ENCODE peak calls at places on chromosome 6, in seven cellular contexts. One of them, this sample, is unnamed.

GRCh38 chr6:81767163-81768000 is 14.9 kb upstream of the TENT5A start:
- DNase-seq in HCT116: no peak
- DNase-seq in PC-3: peak; percentile 65
- DNase-seq in GM23248: peak; percentile 83
- DNase-seq in MM.1S: no peak
- DNase-seq in hepatocyte: no peak
- DNase-seq in GM23338: peak; percentile 26
- DNase-seq in this sample: no peak

GRCh38 chr6:151139524-151139923 is 100.2 kb upstream of the AKAP12 start:
- DNase-seq in HCT116: no peak
- DNase-seq in GM23338: no peak
- DNase-seq in PC-3: no peak
- DNase-seq in GM23248: no peak
- DNase-seq in MM.1S: no peak
- DNase-seq in hepatocyte: no peak
- DNase-seq in this sample: no peak

GRCh38 chr6:158865769-158866168 is 46.6 kb upstream of the EZR start:
- DNase-seq in GM23248: no peak
- DNase-seq in hepatocyte: no peak
- DNase-seq in HCT116: no peak
- DNase-seq in GM23338: no peak
- DNase-seq in MM.1S: no peak
- DNase-seq in PC-3: no peak
- DNase-seq in this sample: no peak

GRCh38 chr6:137216106-137216505 is 3.1 kb downstream of the IFNGR1 start:
- DNase-seq in PC-3: no peak
- DNase-seq in GM23338: no peak
- DNase-seq in hepatocyte: no peak
- DNase-seq in HCT116: no peak
- DNase-seq in MM.1S: no peak
- DNase-seq in GM23248: peak; percentile 84
- DNase-seq in this sample: no peak

GRCh38 chr6:141484726-141485125 is 648.0 kb upstream of the GJE1 start:
- DNase-seq in PC-3: no peak
- DNase-seq in GM23338: no peak
- DNase-seq in GM23248: no peak
- DNase-seq in MM.1S: peak; percentile 86
- DNase-seq in hepatocyte: no peak
- DNase-seq in HCT116: no peak
- DNase-seq in this sample: no peak

GRCh38 chr6:42047220-42047590 is 3.1 kb upstream of the TAF8 start:
- DNase-seq in GM23338: no peak
- DNase-seq in HCT116: no peak
- DNase-seq in MM.1S: no peak
- DNase-seq in GM23248: no peak
- DNase-seq in hepatocyte: no peak
- DNase-seq in PC-3: no peak
- DNase-seq in this sample: no peak

GRCh38 chr6:93393554-93394074 is 25.7 kb downstream of the EPHA7 start:
- DNase-seq in HCT116: no peak
- DNase-seq in GM23248: no peak
- DNase-seq in GM23338: no peak
- DNase-seq in hepatocyte: no peak
- DNase-seq in MM.1S: no peak
- DNase-seq in PC-3: no peak
- DNase-seq in this sample: no peak

GRCh38 chr6:36136551-36136950 is 6.2 kb downstream of the MAPK13 start:
- DNase-seq in HCT116: no peak
- DNase-seq in PC-3: no peak
- DNase-seq in GM23248: no peak
- DNase-seq in GM23338: no peak
- DNase-seq in hepatocyte: no peak
- DNase-seq in MM.1S: no peak
- DNase-seq in this sample: no peak

GRCh38 chr6:29552512-29553051 is 7.0 kb downstream of the UBD start:
- DNase-seq in PC-3: peak; percentile 75
- DNase-seq in hepatocyte: peak; percentile 42
- DNase-seq in MM.1S: peak; percentile 59
- DNase-seq in GM23338: peak; percentile 62
- DNase-seq in HCT116: peak; percentile 21
- DNase-seq in GM23248: peak; percentile 65
- DNase-seq in this sample: peak; percentile 35

GRCh38 chr6:5135783-5136376 is 50.7 kb downstream of the PPP1R3G start:
- DNase-seq in MM.1S: peak; percentile 28
- DNase-seq in hepatocyte: no peak
- DNase-seq in HCT116: peak; percentile 27
- DNase-seq in GM23338: peak; percentile 86
- DNase-seq in GM23248: peak; percentile 43
- DNase-seq in PC-3: peak; percentile 56
- DNase-seq in this sample: peak; percentile 54

GRCh38 chr6:100116409-100117194 is 122.6 kb upstream of the MCHR2 start:
- DNase-seq in GM23248: peak; percentile 78
- DNase-seq in GM23338: peak; percentile 88
- DNase-seq in MM.1S: peak; percentile 56
- DNase-seq in hepatocyte: peak; percentile 75
- DNase-seq in HCT116: peak; percentile 80
- DNase-seq in PC-3: peak; percentile 79
- DNase-seq in this sample: peak; percentile 74

GRCh38 chr6:70651326-70651905 is 16.3 kb upstream of the SMAP1 start:
- DNase-seq in PC-3: peak; percentile 1
- DNase-seq in GM23248: no peak
- DNase-seq in GM23338: no peak
- DNase-seq in HCT116: no peak
- DNase-seq in MM.1S: peak; percentile 86
- DNase-seq in hepatocyte: no peak
- DNase-seq in this sample: no peak

GRCh38 chr6:154139894-154140293 is 100.9 kb downstream of the OPRM1 start:
- DNase-seq in GM23338: no peak
- DNase-seq in HCT116: no peak
- DNase-seq in MM.1S: no peak
- DNase-seq in hepatocyte: no peak
- DNase-seq in GM23248: no peak
- DNase-seq in PC-3: no peak
- DNase-seq in this sample: no peak

GRCh38 chr6:117317261-117317660 is 51.9 kb downstream of the VGLL2 start:
- DNase-seq in HCT116: peak; percentile 13
- DNase-seq in GM23338: peak; percentile 76
- DNase-seq in MM.1S: peak; percentile 46
- DNase-seq in GM23248: peak; percentile 32
- DNase-seq in PC-3: peak; percentile 59
- DNase-seq in hepatocyte: peak; percentile 49
- DNase-seq in this sample: peak; percentile 54

GRCh38 chr6:167684276-167685104 is 142.2 kb upstream of the AFDN start:
- DNase-seq in HCT116: no peak
- DNase-seq in MM.1S: no peak
- DNase-seq in GM23248: no peak
- DNase-seq in GM23338: peak; percentile 50
- DNase-seq in PC-3: no peak
- DNase-seq in hepatocyte: no peak
- DNase-seq in this sample: no peak

GRCh38 chr6:90197854-90198496 is 98.7 kb downstream of the BACH2 start:
- DNase-seq in PC-3: no peak
- DNase-seq in HCT116: no peak
- DNase-seq in MM.1S: no peak
- DNase-seq in hepatocyte: peak; percentile 39
- DNase-seq in GM23248: peak; percentile 86
- DNase-seq in GM23338: peak; percentile 43
- DNase-seq in this sample: peak; percentile 17

GRCh38 chr6:10400330-10400729 is 14.5 kb downstream of the TFAP2A start:
- DNase-seq in GM23338: peak; percentile 59
- DNase-seq in hepatocyte: no peak
- DNase-seq in MM.1S: no peak
- DNase-seq in GM23248: no peak
- DNase-seq in HCT116: no peak
- DNase-seq in PC-3: peak; percentile 70
- DNase-seq in this sample: no peak

GRCh38 chr6:10403385-10404106 is 11.3 kb downstream of the TFAP2A start:
- DNase-seq in PC-3: peak; percentile 94
- DNase-seq in GM23248: peak; percentile 89
- DNase-seq in MM.1S: no peak
- DNase-seq in hepatocyte: peak; percentile 68
- DNase-seq in HCT116: no peak
- DNase-seq in GM23338: no peak
- DNase-seq in this sample: no peak

GRCh38 chr6:10401004-10401536 is 13.8 kb downstream of the TFAP2A start:
- DNase-seq in HCT116: no peak
- DNase-seq in hepatocyte: no peak
- DNase-seq in PC-3: no peak
- DNase-seq in GM23248: no peak
- DNase-seq in MM.1S: no peak
- DNase-seq in GM23338: peak; percentile 53
- DNase-seq in this sample: no peak

GRCh38 chr6:10402648-10403311 is 12.1 kb downstream of the TFAP2A start:
- DNase-seq in HCT116: no peak
- DNase-seq in MM.1S: no peak
- DNase-seq in PC-3: peak; percentile 20
- DNase-seq in hepatocyte: no peak
- DNase-seq in GM23248: no peak
- DNase-seq in GM23338: no peak
- DNase-seq in this sample: no peak

DNA sequence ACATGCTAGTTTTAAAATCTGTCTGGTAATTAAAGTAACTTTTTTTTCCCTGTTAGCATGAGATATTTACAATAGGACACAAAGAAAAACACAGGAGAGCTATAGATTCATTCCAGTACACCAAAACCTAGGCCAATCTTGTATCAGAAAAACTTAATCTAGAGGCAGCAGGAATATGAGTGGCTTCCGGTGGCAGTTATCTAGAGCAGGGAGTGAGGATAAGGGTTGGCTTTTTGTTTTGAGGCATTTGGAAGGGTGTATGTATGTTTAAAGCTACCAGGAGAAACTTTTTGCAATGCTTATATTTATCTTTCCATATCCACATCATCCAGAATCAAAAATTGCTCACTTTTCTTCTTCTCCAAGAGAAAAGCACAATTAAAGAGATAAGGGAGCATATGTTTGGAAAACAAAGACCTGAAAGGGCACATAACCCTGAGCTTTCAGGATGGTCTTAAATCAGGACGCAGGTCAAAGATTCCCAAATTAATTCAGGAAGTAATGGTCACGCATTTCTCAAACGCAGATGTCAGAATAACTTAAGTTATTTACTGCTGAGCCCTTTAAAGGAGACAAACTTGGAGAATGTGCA is 13.1 kb downstream of the TFAP2A start:
- DNase-seq in hepatocyte: no peak
- DNase-seq in MM.1S: no peak
- DNase-seq in GM23338: no peak
- DNase-seq in GM23248: no peak
- DNase-seq in HCT116: no peak
- DNase-seq in PC-3: no peak
- DNase-seq in this sample: no peak
- TF ChIP-seq EZH2 in hepatocyte: no peak
- TF ChIP-seq EZH2 in MM.1S: no peak
- TF ChIP-seq EZH2 in GM23338: peak; percentile 51
- TF ChIP-seq EZH2 in GM23248: no peak
- TF ChIP-seq EZH2 in HCT116: no peak
- TF ChIP-seq EZH2 in PC-3: no peak
- TF ChIP-seq EZH2 in this sample: no peak

GRCh38 chr6:152300517-152300916 is 336.6 kb downstream of the SYNE1 start:
- DNase-seq in GM23248: no peak
- DNase-seq in GM23338: no peak
- DNase-seq in PC-3: no peak
- DNase-seq in HCT116: no peak
- DNase-seq in hepatocyte: no peak
- DNase-seq in MM.1S: peak; percentile 21
- DNase-seq in this sample: no peak

GRCh38 chr6:152296648-152297376 is 340.4 kb downstream of the SYNE1 start:
- DNase-seq in GM23248: peak; percentile 5
- DNase-seq in PC-3: no peak
- DNase-seq in MM.1S: no peak
- DNase-seq in GM23338: peak; percentile 13
- DNase-seq in HCT116: no peak
- DNase-seq in hepatocyte: no peak
- DNase-seq in this sample: no peak

GRCh38 chr6:152299336-152299735 is 337.8 kb downstream of the SYNE1 start:
- DNase-seq in PC-3: no peak
- DNase-seq in GM23248: no peak
- DNase-seq in MM.1S: peak; percentile 49
- DNase-seq in hepatocyte: no peak
- DNase-seq in GM23338: peak; percentile 22
- DNase-seq in HCT116: no peak
- DNase-seq in this sample: no peak

GRCh38 chr6:152295920-152296319 is 341.2 kb downstream of the SYNE1 start:
- DNase-seq in MM.1S: no peak
- DNase-seq in hepatocyte: no peak
- DNase-seq in PC-3: no peak
- DNase-seq in GM23248: no peak
- DNase-seq in GM23338: no peak
- DNase-seq in HCT116: no peak
- DNase-seq in this sample: no peak

GRCh38 chr6:152298055-152298647 is 339.0 kb downstream of the SYNE1 start:
- DNase-seq in GM23338: no peak
- DNase-seq in hepatocyte: no peak
- DNase-seq in PC-3: no peak
- DNase-seq in MM.1S: peak; percentile 28
- DNase-seq in GM23248: no peak
- DNase-seq in HCT116: no peak
- DNase-seq in this sample: no peak
- H3K4me3 ChIP-seq in GM23338: no peak overlapping the region
- H3K4me3 ChIP-seq in hepatocyte: no peak overlapping the region
- H3K4me3 ChIP-seq in PC-3: no peak overlapping the region
- H3K4me3 ChIP-seq in MM.1S: peak overlapping the region; percentile 27
- H3K4me3 ChIP-seq in GM23248: no peak overlapping the region
- H3K4me3 ChIP-seq in HCT116: no peak overlapping the region
- H3K4me3 ChIP-seq in this sample: no peak overlapping the region

DNA sequence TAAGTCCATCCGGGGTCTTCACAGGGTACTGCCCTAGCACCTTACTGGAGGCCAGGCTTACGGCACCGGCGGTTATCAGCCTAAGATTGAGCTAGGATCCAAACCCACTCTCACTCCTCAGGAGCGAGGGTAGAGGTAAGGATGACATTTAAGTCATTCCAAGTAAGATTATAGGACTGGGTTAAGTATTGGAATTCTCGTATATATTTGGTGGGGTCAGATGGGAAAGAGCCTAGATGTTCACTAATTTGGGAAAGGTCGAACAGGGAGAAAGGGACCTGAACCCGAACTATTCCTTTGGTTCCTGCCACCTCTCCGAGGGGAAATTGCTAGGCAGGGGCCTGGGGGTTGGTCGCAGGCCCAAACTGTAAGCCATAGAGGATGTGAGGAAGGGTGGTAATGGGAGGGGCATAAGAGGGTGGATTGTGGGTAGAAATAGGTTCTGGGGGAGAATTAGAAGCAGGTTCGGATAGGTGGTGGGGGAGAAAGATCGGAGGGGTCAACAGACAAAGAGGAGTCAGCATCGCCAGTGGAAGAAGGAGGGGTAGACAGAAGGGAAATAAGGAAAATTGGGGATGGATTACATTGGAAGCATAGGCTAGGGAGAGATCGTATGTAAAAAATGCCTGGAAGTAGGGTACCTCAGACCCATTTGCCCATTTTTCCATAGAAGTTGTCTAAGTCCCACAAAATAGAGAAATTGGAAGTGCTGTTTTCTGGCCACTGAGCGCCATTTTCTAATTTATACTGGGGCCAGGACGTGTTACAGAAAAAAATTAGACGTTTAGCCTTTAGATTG is 747.1 kb upstream of the ADGRB3 start:
- DNase-seq in MM.1S: no peak
- DNase-seq in GM23338: no peak
- DNase-seq in GM23248: no peak
- DNase-seq in PC-3: no peak
- DNase-seq in hepatocyte: no peak
- DNase-seq in HCT116: no peak
- DNase-seq in this sample: no peak
- TF ChIP-seq EZH2phosphoT487 in MM.1S: no peak
- TF ChIP-seq EZH2phosphoT487 in GM23338: no peak
- TF ChIP-seq EZH2phosphoT487 in GM23248: no peak
- TF ChIP-seq EZH2phosphoT487 in PC-3: no peak
- TF ChIP-seq EZH2phosphoT487 in hepatocyte: no peak
- TF ChIP-seq EZH2phosphoT487 in HCT116: no peak
- TF ChIP-seq EZH2phosphoT487 in this sample: no peak

GRCh38 chr6:163738725-163739124 is 324.2 kb downstream of the QKI start:
- DNase-seq in GM23248: peak; percentile 15
- DNase-seq in GM23338: no peak
- DNase-seq in HCT116: no peak
- DNase-seq in hepatocyte: no peak
- DNase-seq in PC-3: no peak
- DNase-seq in MM.1S: peak; percentile 7
- DNase-seq in this sample: no peak
- TF ChIP-seq EZH2 in GM23248: no peak
- TF ChIP-seq EZH2 in GM23338: no peak
- TF ChIP-seq EZH2 in HCT116: no peak
- TF ChIP-seq EZH2 in hepatocyte: no peak
- TF ChIP-seq EZH2 in PC-3: no peak
- TF ChIP-seq EZH2 in MM.1S: no peak
- TF ChIP-seq EZH2 in this sample: no peak